ENCODE peak calls at places on chromosomes 5 and 9, in eight cellular contexts. One of them, this sample, is unnamed.
A peak's percentile ranks its signal among the peaks of the same experiment; 100 is the strongest.

GRCh38 chr9:97651646-97652045 is 18.0 kb downstream of the NCBP1 start:
- DNase-seq in CD8-positive, alpha-beta T cell: no peak
- DNase-seq in HL-60: no peak
- DNase-seq in thoracic aorta: no peak
- DNase-seq in epithelial cell of esophagus: no peak
- DNase-seq in PC-9: no peak
- DNase-seq in GM20000: no peak
- DNase-seq in left lung: no peak
- DNase-seq in this sample: no peak

GRCh38 chr9:134616341-134616740 is 25.3 kb upstream of the COL5A1 start:
- DNase-seq in CD8-positive, alpha-beta T cell: no peak
- DNase-seq in HL-60: no peak
- DNase-seq in thoracic aorta: no peak
- DNase-seq in epithelial cell of esophagus: no peak
- DNase-seq in PC-9: no peak
- DNase-seq in GM20000: no peak
- DNase-seq in left lung: no peak
- DNase-seq in this sample: no peak

GRCh38 chr5:138844812-138845513 is 30.2 kb downstream of the LRRTM2 start:
- DNase-seq in CD8-positive, alpha-beta T cell: no peak
- DNase-seq in HL-60: no peak
- DNase-seq in thoracic aorta: peak; percentile 23
- DNase-seq in epithelial cell of esophagus: peak; percentile 90
- DNase-seq in PC-9: no peak
- DNase-seq in GM20000: no peak
- DNase-seq in left lung: no peak
- DNase-seq in this sample: no peak

GRCh38 chr9:117485176-117485575 is 70.3 kb upstream of the ASTN2 start:
- DNase-seq in CD8-positive, alpha-beta T cell: no peak
- DNase-seq in HL-60: no peak
- DNase-seq in thoracic aorta: no peak
- DNase-seq in epithelial cell of esophagus: peak; percentile 14
- DNase-seq in PC-9: no peak
- DNase-seq in GM20000: no peak
- DNase-seq in left lung: no peak
- DNase-seq in this sample: no peak

GRCh38 chr9:7739595-7739994 is 60.0 kb downstream of the DMAC1 start:
- DNase-seq in CD8-positive, alpha-beta T cell: no peak
- DNase-seq in HL-60: no peak
- DNase-seq in thoracic aorta: no peak
- DNase-seq in epithelial cell of esophagus: no peak
- DNase-seq in PC-9: no peak
- DNase-seq in GM20000: no peak
- DNase-seq in left lung: no peak
- DNase-seq in this sample: no peak

GRCh38 chr5:35816881-35817521 is 39.7 kb upstream of the IL7R start:
- DNase-seq in CD8-positive, alpha-beta T cell: no peak
- DNase-seq in HL-60: no peak
- DNase-seq in thoracic aorta: no peak
- DNase-seq in epithelial cell of esophagus: peak; percentile 25
- DNase-seq in PC-9: no peak
- DNase-seq in GM20000: no peak
- DNase-seq in left lung: no peak
- DNase-seq in this sample: no peak

GRCh38 chr9:116269250-116269649 is 115.7 kb downstream of the PAPPA start:
- DNase-seq in CD8-positive, alpha-beta T cell: no peak
- DNase-seq in HL-60: no peak
- DNase-seq in thoracic aorta: no peak
- DNase-seq in epithelial cell of esophagus: peak; percentile 54
- DNase-seq in PC-9: no peak
- DNase-seq in GM20000: no peak
- DNase-seq in left lung: no peak
- DNase-seq in this sample: no peak

GRCh38 chr5:138784590-138784989 is 31.4 kb downstream of the CTNNA1 start:
- DNase-seq in CD8-positive, alpha-beta T cell: no peak
- DNase-seq in HL-60: no peak
- DNase-seq in thoracic aorta: no peak
- DNase-seq in epithelial cell of esophagus: no peak
- DNase-seq in PC-9: no peak
- DNase-seq in GM20000: no peak
- DNase-seq in left lung: no peak
- DNase-seq in this sample: no peak

GRCh38 chr5:55853818-55854217 is 2.7 kb downstream of the IL31RA start:
- DNase-seq in CD8-positive, alpha-beta T cell: no peak
- DNase-seq in HL-60: no peak
- DNase-seq in thoracic aorta: no peak
- DNase-seq in epithelial cell of esophagus: peak; percentile 7
- DNase-seq in PC-9: no peak
- DNase-seq in GM20000: no peak
- DNase-seq in left lung: no peak
- DNase-seq in this sample: no peak

GRCh38 chr9:136947955-136948510 is 3.0 kb downstream of the C8G start:
- DNase-seq in CD8-positive, alpha-beta T cell: no peak
- DNase-seq in HL-60: peak; percentile 40
- DNase-seq in thoracic aorta: no peak
- DNase-seq in epithelial cell of esophagus: peak; percentile 51
- DNase-seq in PC-9: peak; percentile 74
- DNase-seq in GM20000: peak; percentile 76
- DNase-seq in left lung: peak; percentile 55
- DNase-seq in this sample: peak; percentile 48

GRCh38 chr9:6086006-6086655 is 70.7 kb upstream of the RANBP6 start:
- DNase-seq in CD8-positive, alpha-beta T cell: no peak
- DNase-seq in HL-60: no peak
- DNase-seq in thoracic aorta: no peak
- DNase-seq in epithelial cell of esophagus: no peak
- DNase-seq in PC-9: no peak
- DNase-seq in GM20000: no peak
- DNase-seq in left lung: no peak
- DNase-seq in this sample: peak; percentile 60

GRCh38 chr9:132169672-132170392 is 8.0 kb downstream of the NTNG2 start:
- DNase-seq in CD8-positive, alpha-beta T cell: peak; percentile 47
- DNase-seq in HL-60: peak; percentile 72
- DNase-seq in thoracic aorta: no peak
- DNase-seq in epithelial cell of esophagus: peak; percentile 59
- DNase-seq in PC-9: peak; percentile 41
- DNase-seq in GM20000: peak; percentile 74
- DNase-seq in left lung: peak; percentile 56
- DNase-seq in this sample: peak; percentile 74

GRCh38 chr9:134177624-134178393 is 13.4 kb upstream of the RNU6ATAC start:
- DNase-seq in CD8-positive, alpha-beta T cell: no peak
- DNase-seq in HL-60: no peak
- DNase-seq in thoracic aorta: no peak
- DNase-seq in epithelial cell of esophagus: no peak
- DNase-seq in PC-9: no peak
- DNase-seq in GM20000: no peak
- DNase-seq in left lung: no peak
- DNase-seq in this sample: no peak

GRCh38 chr9:91382298-91382697 is 20.6 kb upstream of the AUH start:
- DNase-seq in CD8-positive, alpha-beta T cell: no peak
- DNase-seq in HL-60: no peak
- DNase-seq in thoracic aorta: no peak
- DNase-seq in epithelial cell of esophagus: no peak
- DNase-seq in PC-9: no peak
- DNase-seq in GM20000: no peak
- DNase-seq in left lung: no peak
- DNase-seq in this sample: no peak

GRCh38 chr9:99430301-99430700 is 208.2 kb downstream of the SEC61B start:
- DNase-seq in CD8-positive, alpha-beta T cell: no peak
- DNase-seq in HL-60: peak; percentile 86
- DNase-seq in thoracic aorta: no peak
- DNase-seq in epithelial cell of esophagus: peak; percentile 25
- DNase-seq in PC-9: no peak
- DNase-seq in GM20000: no peak
- DNase-seq in left lung: peak; percentile 45
- DNase-seq in this sample: no peak

GRCh38 chr5:88602584-88602983 is 280.4 kb downstream of the MEF2C start:
- DNase-seq in CD8-positive, alpha-beta T cell: no peak
- DNase-seq in HL-60: peak; percentile 8
- DNase-seq in thoracic aorta: no peak
- DNase-seq in epithelial cell of esophagus: peak; percentile 9
- DNase-seq in PC-9: peak; percentile 14
- DNase-seq in GM20000: no peak
- DNase-seq in left lung: no peak
- DNase-seq in this sample: peak; percentile 48

GRCh38 chr9:97052735-97053134 is 13.8 kb upstream of the CTSV start:
- DNase-seq in CD8-positive, alpha-beta T cell: no peak
- DNase-seq in HL-60: no peak
- DNase-seq in thoracic aorta: no peak
- DNase-seq in epithelial cell of esophagus: no peak
- DNase-seq in PC-9: no peak
- DNase-seq in GM20000: no peak
- DNase-seq in left lung: no peak
- DNase-seq in this sample: no peak

GRCh38 chr9:89892920-89893319 is 288.1 kb downstream of the GADD45G start:
- DNase-seq in CD8-positive, alpha-beta T cell: no peak
- DNase-seq in HL-60: no peak
- DNase-seq in thoracic aorta: no peak
- DNase-seq in epithelial cell of esophagus: no peak
- DNase-seq in PC-9: no peak
- DNase-seq in GM20000: no peak
- DNase-seq in left lung: no peak
- DNase-seq in this sample: no peak

GRCh38 chr9:136693490-136694162 is 6.4 kb upstream of the AGPAT2 start:
- DNase-seq in CD8-positive, alpha-beta T cell: no peak
- DNase-seq in HL-60: no peak
- DNase-seq in thoracic aorta: no peak
- DNase-seq in epithelial cell of esophagus: peak; percentile 91
- DNase-seq in PC-9: peak; percentile 97
- DNase-seq in GM20000: no peak
- DNase-seq in left lung: peak; percentile 85
- DNase-seq in this sample: no peak

GRCh38 chr5:177496111-177497010 is 1.0 kb downstream of the PDLIM7 start:
- DNase-seq in CD8-positive, alpha-beta T cell: no peak
- DNase-seq in HL-60: no peak
- DNase-seq in thoracic aorta: peak; percentile 86
- DNase-seq in epithelial cell of esophagus: peak; percentile 86
- DNase-seq in PC-9: peak; percentile 89
- DNase-seq in GM20000: peak; percentile 76
- DNase-seq in left lung: peak; percentile 81
- DNase-seq in this sample: peak; percentile 54

GRCh38 chr9:13529321-13530104 is 250.0 kb upstream of the MPDZ start:
- DNase-seq in CD8-positive, alpha-beta T cell: no peak
- DNase-seq in HL-60: no peak
- DNase-seq in thoracic aorta: no peak
- DNase-seq in epithelial cell of esophagus: peak; percentile 84
- DNase-seq in PC-9: no peak
- DNase-seq in GM20000: no peak
- DNase-seq in left lung: no peak
- DNase-seq in this sample: no peak

GRCh38 chr5:158054073-158054387 is 195.1 kb upstream of the CLINT1 start:
- DNase-seq in CD8-positive, alpha-beta T cell: no peak
- DNase-seq in HL-60: no peak
- DNase-seq in thoracic aorta: no peak
- DNase-seq in epithelial cell of esophagus: no peak
- DNase-seq in PC-9: no peak
- DNase-seq in GM20000: no peak
- DNase-seq in left lung: no peak
- DNase-seq in this sample: no peak

GRCh38 chr9:31574006-31574750 is 810.3 kb upstream of the ACO1 start:
- DNase-seq in CD8-positive, alpha-beta T cell: no peak
- DNase-seq in HL-60: no peak
- DNase-seq in thoracic aorta: no peak
- DNase-seq in epithelial cell of esophagus: peak; percentile 88
- DNase-seq in PC-9: peak; percentile 6
- DNase-seq in GM20000: no peak
- DNase-seq in left lung: no peak
- DNase-seq in this sample: no peak

GRCh38 chr5:66596791-66597757 is 881 bp downstream of the MAST4 start:
- DNase-seq in CD8-positive, alpha-beta T cell: no peak
- DNase-seq in HL-60: no peak
- DNase-seq in thoracic aorta: no peak
- DNase-seq in epithelial cell of esophagus: peak; percentile 71
- DNase-seq in PC-9: no peak
- DNase-seq in GM20000: peak; percentile 46
- DNase-seq in left lung: peak; percentile 56
- DNase-seq in this sample: peak; percentile 14

GRCh38 chr9:133804199-133804598 is 66.0 kb upstream of the SARDH start:
- DNase-seq in CD8-positive, alpha-beta T cell: no peak
- DNase-seq in HL-60: no peak
- DNase-seq in thoracic aorta: no peak
- DNase-seq in epithelial cell of esophagus: no peak
- DNase-seq in PC-9: no peak
- DNase-seq in GM20000: no peak
- DNase-seq in left lung: no peak
- DNase-seq in this sample: no peak

DNA sequence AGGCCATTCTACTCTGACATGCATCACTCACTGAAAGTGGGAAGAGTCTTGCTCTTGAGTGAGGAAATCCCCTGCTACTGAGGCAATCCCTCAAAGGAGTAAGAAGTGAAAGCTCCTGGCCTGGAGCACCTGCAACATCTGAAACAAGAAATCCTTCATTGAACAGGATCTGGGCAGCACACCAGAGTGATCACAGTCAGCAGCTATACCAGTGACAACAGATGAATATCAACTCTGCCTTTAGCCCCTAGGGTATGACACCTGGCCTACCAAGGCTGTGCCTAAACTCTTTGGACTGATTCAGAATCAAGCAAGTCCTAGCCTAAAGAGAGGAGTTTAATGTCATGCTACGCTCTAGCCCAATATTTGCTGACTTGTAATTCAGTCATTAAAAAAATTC is 156.2 kb upstream of the CCDC152 start:
- DNase-seq in CD8-positive, alpha-beta T cell: no peak
- DNase-seq in HL-60: no peak
- DNase-seq in thoracic aorta: no peak
- DNase-seq in epithelial cell of esophagus: no peak
- DNase-seq in PC-9: no peak
- DNase-seq in GM20000: no peak
- DNase-seq in left lung: no peak
- DNase-seq in this sample: no peak
- TF ChIP-seq CTCF in CD8-positive, alpha-beta T cell: no peak
- TF ChIP-seq CTCF in HL-60: no peak
- TF ChIP-seq CTCF in thoracic aorta: no peak
- TF ChIP-seq CTCF in epithelial cell of esophagus: no peak
- TF ChIP-seq CTCF in PC-9: no peak
- TF ChIP-seq CTCF in GM20000: no peak
- TF ChIP-seq CTCF in left lung: no peak
- TF ChIP-seq CTCF in this sample: no peak

GRCh38 chr9:93427655-93428379 is 23.7 kb upstream of the FAM120A start:
- DNase-seq in CD8-positive, alpha-beta T cell: no peak
- DNase-seq in HL-60: no peak
- DNase-seq in thoracic aorta: no peak
- DNase-seq in epithelial cell of esophagus: no peak
- DNase-seq in PC-9: no peak
- DNase-seq in GM20000: no peak
- DNase-seq in left lung: no peak
- DNase-seq in this sample: no peak
- TF ChIP-seq CTCF in CD8-positive, alpha-beta T cell: no peak
- TF ChIP-seq CTCF in HL-60: no peak
- TF ChIP-seq CTCF in thoracic aorta: no peak
- TF ChIP-seq CTCF in epithelial cell of esophagus: no peak
- TF ChIP-seq CTCF in PC-9: peak; percentile 32
- TF ChIP-seq CTCF in GM20000: peak; percentile 8
- TF ChIP-seq CTCF in left lung: no peak
- TF ChIP-seq CTCF in this sample: peak; percentile 59

GRCh38 chr5:116404001-116404400 is 170.6 kb downstream of the SEMA6A start:
- DNase-seq in CD8-positive, alpha-beta T cell: no peak
- DNase-seq in HL-60: no peak
- DNase-seq in thoracic aorta: no peak
- DNase-seq in epithelial cell of esophagus: no peak
- DNase-seq in PC-9: no peak
- DNase-seq in GM20000: no peak
- DNase-seq in left lung: no peak
- DNase-seq in this sample: no peak
- TF ChIP-seq CTCF in CD8-positive, alpha-beta T cell: no peak
- TF ChIP-seq CTCF in HL-60: no peak
- TF ChIP-seq CTCF in thoracic aorta: no peak
- TF ChIP-seq CTCF in epithelial cell of esophagus: no peak
- TF ChIP-seq CTCF in PC-9: no peak
- TF ChIP-seq CTCF in GM20000: no peak
- TF ChIP-seq CTCF in left lung: no peak
- TF ChIP-seq CTCF in this sample: no peak

GRCh38 chr5:181190711-181191525 is 14.1 kb downstream of the TRIM7 start:
- DNase-seq in CD8-positive, alpha-beta T cell: no peak
- DNase-seq in HL-60: peak; percentile 63
- DNase-seq in thoracic aorta: no peak
- DNase-seq in epithelial cell of esophagus: peak; percentile 52
- DNase-seq in PC-9: peak; percentile 32
- DNase-seq in GM20000: peak; percentile 33
- DNase-seq in left lung: peak; percentile 49
- DNase-seq in this sample: peak; percentile 77
- TF ChIP-seq CTCF in CD8-positive, alpha-beta T cell: peak; percentile 13
- TF ChIP-seq CTCF in HL-60: no peak
- TF ChIP-seq CTCF in thoracic aorta: no peak
- TF ChIP-seq CTCF in epithelial cell of esophagus: no peak
- TF ChIP-seq CTCF in PC-9: no peak
- TF ChIP-seq CTCF in GM20000: peak; percentile 42
- TF ChIP-seq CTCF in left lung: no peak
- TF ChIP-seq CTCF in this sample: peak; percentile 83